ENCODE peak calls at places on chromosomes 13 and 19, in four cellular contexts. F is endodermal cell, X is tibial nerve, Q is RWPE1. U is an unnamed sample.

GRCh38 chr13:75180805-75181455 is 301.0 kb downstream of the TBC1D4 start:
- DNase-seq in F (no peak), X (no peak), Q (no peak), U (no peak)

GRCh38 chr19:51148571-51148970 is 6.5 kb downstream of the SIGLEC7 start:
- DNase-seq in F (no peak), X (no peak), Q (no peak), U (no peak)

GRCh38 chr13:87003265-87003664 is 667.9 kb upstream of the SLITRK5 start:
- DNase-seq in F (no peak), X (no peak), Q (no peak), U (no peak)

GRCh38 chr13:102721800-102722231 is 27.0 kb upstream of the METTL21C start:
- DNase-seq in F (no peak), X (no peak), Q (no peak), U (no peak)

GRCh38 chr13:80011448-80012212 is 329.3 kb downstream of the SPRY2 start:
- DNase-seq in F (no peak), X (no peak), Q (no peak), U (no peak)

GRCh38 chr13:45298206-45298505 is 42.8 kb downstream of the TPT1 start:
- DNase-seq in F (no peak), X (no peak), Q (no peak), U (no peak)

GRCh38 chr19:52735734-52736133 is 890 bp upstream of the ZNF611 start:
- DNase-seq in F (peak; percentile 95), X (peak; percentile 44), Q (no peak), U (peak; percentile 70)

GRCh38 chr13:94656766-94657165 is 55.1 kb downstream of the GPR180 start:
- DNase-seq in F (no peak), X (no peak), Q (peak; percentile 47), U (no peak)

GRCh38 chr13:102710261-102710679 is 15.4 kb upstream of the METTL21C start:
- DNase-seq in F (no peak), X (no peak), Q (no peak), U (no peak)

GRCh38 chr13:44801990-44802389 is 187.3 kb downstream of the NUFIP1 start:
- DNase-seq in F (no peak), X (no peak), Q (peak; percentile 84), U (no peak)

GRCh38 chr13:100340865-100341264 is 247.7 kb downstream of the GGACT start:
- DNase-seq in F (no peak), X (no peak), Q (no peak), U (no peak)

GRCh38 chr19:35757231-35757748 is 461 bp upstream of the HSPB6 start:
- DNase-seq in F (no peak), X (peak; percentile 84), Q (no peak), U (peak; percentile 94)

GRCh38 chr19:57829316-57829715 is 783 bp upstream of the ZNF587B start:
- DNase-seq in F (no peak), X (no peak), Q (no peak), U (no peak)

GRCh38 chr13:49652691-49653305 is 24.5 kb downstream of the ARL11 start:
- DNase-seq in F (peak; percentile 83), X (peak; percentile 44), Q (peak; percentile 55), U (no peak)

GRCh38 chr19:7681336-7682174 is 922 bp downstream of the TRAPPC5 start:
- DNase-seq in F (peak; percentile 93), X (peak; percentile 83), Q (peak; percentile 75), U (peak; percentile 86)

GRCh38 chr13:51950722-51951121 is 60.5 kb downstream of the ATP7B start:
- DNase-seq in F (no peak), X (no peak), Q (no peak), U (no peak)

GRCh38 chr13:114077938-114078335 is 54.5 kb downstream of the RASA3 start:
- DNase-seq in F (peak; percentile 64), X (no peak), Q (no peak), U (no peak)

GRCh38 chr13:111586291-111586690 is 265.8 kb downstream of the TEX29 start:
- DNase-seq in F (no peak), X (no peak), Q (no peak), U (no peak)

GRCh38 chr19:30029721-30030510 is 87.9 kb downstream of the URI1 start:
- DNase-seq in F (no peak), X (no peak), Q (peak; percentile 32), U (no peak)

GRCh38 chr13:45799451-45799850 is 52.1 kb downstream of the SIAH3 start:
- DNase-seq in F (peak; percentile 15), X (no peak), Q (no peak), U (no peak)

GRCh38 chr13:87986639-87987250 is 315.6 kb downstream of the SLITRK5 start:
- DNase-seq in F (no peak), X (no peak), Q (no peak), U (no peak)

GRCh38 chr19:33311326-33311682 is 9.0 kb upstream of the CEBPA start:
- DNase-seq in F (peak; percentile 55), X (no peak), Q (no peak), U (no peak)

GRCh38 chr19:56942749-56943148 is 102.2 kb upstream of the PEG3 start:
- DNase-seq in F (peak; percentile 45), X (no peak), Q (no peak), U (peak; percentile 73)

GRCh38 chr19:46728693-46729339 is 11.9 kb upstream of the PRKD2 start:
- DNase-seq in F (peak; percentile 93), X (peak; percentile 58), Q (peak; percentile 39), U (no peak)

GRCh38 chr19:54464624-54465266 is 1.2 kb upstream of the LENG9 start:
- DNase-seq in F (peak; percentile 97), X (peak; percentile 76), Q (peak; percentile 78), U (peak; percentile 96)

GRCh38 chr13:51542358-51542972 is 41.8 kb upstream of the WDFY2 start:
- DNase-seq in F (no peak), X (no peak), Q (no peak), U (no peak)

GRCh38 chr13:60258349-60258748 is 94.6 kb upstream of the DIAPH3 start:
- DNase-seq in F (peak; percentile 66), X (no peak), Q (no peak), U (no peak)

GRCh38 chr13:23558675-23559536 is 11.3 kb upstream of the TNFRSF19 start:
- DNase-seq in F (no peak), X (peak; percentile 50), Q (peak; percentile 79), U (no peak)

GRCh38 chr13:30892966-30893365 is 13.1 kb upstream of the MEDAG start:
- DNase-seq in F (peak; percentile 94), X (peak; percentile 59), Q (no peak), U (peak; percentile 79)

GRCh38 chr13:112245959-112246358 is 130.2 kb upstream of the SPACA7 start:
- DNase-seq in F (no peak), X (no peak), Q (no peak), U (no peak)

GRCh38 chr19:16875584-16876555 is 12.9 kb upstream of the F2RL3 start:
- DNase-seq in F (no peak), X (no peak), Q (no peak), U (no peak)

GRCh38 chr19:11465605-11466004 is 15.2 kb downstream of the ELAVL3 start:
- DNase-seq in F (no peak), X (no peak), Q (no peak), U (no peak)

GRCh38 chr13:96284971-96285370 is 195.1 kb downstream of the HS6ST3 start:
- DNase-seq in F (no peak), X (no peak), Q (no peak), U (no peak)

GRCh38 chr13:82330499-82330898 is 1551.8 kb downstream of the SLITRK1 start:
- DNase-seq in F (no peak), X (no peak), Q (no peak), U (no peak)

GRCh38 chr13:51643114-51643881 is 59.0 kb downstream of the WDFY2 start:
- DNase-seq in F (peak; percentile 11), X (no peak), Q (peak; percentile 82), U (no peak)

GRCh38 chr13:98033277-98034247 is 80.1 kb downstream of the IPO5 start:
- DNase-seq in F (peak; percentile 74), X (peak; percentile 20), Q (peak; percentile 18), U (no peak)
- TF ChIP-seq CTCF in F (peak; percentile 73), X (no peak), Q (no peak), U (peak; percentile 17)

GRCh38 chr19:13906525-13906904 is 514 bp downstream of the CC2D1A start:
- DNase-seq in F (peak; percentile 61), X (no peak), Q (peak; percentile 61), U (no peak)
- H3K27ac ChIP-seq in F (no peak overlapping the region), X (no peak overlapping the region), Q (peak overlapping the region; percentile 74), U (peak overlapping the region; percentile 79)

GRCh38 chr13:97333983-97334382 is 100.0 kb upstream of the RAP2A start:
- DNase-seq in F (no peak), X (no peak), Q (no peak), U (no peak)
- TF ChIP-seq CTCF in F (no peak), X (no peak), Q (no peak), U (no peak)

DNA sequence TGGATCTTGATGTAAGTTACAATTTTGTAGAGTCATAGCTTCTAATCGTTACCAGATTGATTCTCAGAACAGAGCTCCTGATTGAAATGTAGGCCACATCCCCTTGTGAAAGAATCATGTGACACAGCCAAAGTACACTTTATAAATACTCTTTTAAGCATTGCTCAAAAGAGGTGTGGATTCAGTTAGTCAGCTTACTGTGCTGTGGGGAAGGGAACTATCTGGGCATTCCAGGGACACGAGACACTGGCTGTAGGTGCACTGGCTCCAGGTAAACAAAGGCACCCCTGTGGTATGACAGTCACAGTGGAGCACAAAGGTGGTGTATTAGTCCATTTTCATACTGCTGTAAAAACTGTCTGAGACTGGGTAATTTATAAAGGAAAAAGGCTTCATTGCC is 222.8 kb downstream of the LIG4 start:
- DNase-seq in F (no peak), X (no peak), Q (no peak), U (no peak)
- H3K27ac ChIP-seq in F (no peak overlapping the region), X (no peak overlapping the region), Q (no peak overlapping the region), U (no peak overlapping the region)

GRCh38 chr13:20001351-20001750 is 42.8 kb downstream of the ZMYM2 start:
- DNase-seq in F (no peak), X (no peak), Q (no peak), U (no peak)

GRCh38 chr13:20002766-20003165 is 44.2 kb downstream of the ZMYM2 start:
- DNase-seq in F (no peak), X (no peak), Q (no peak), U (no peak)

GRCh38 chr13:20006206-20006605 is 47.7 kb downstream of the ZMYM2 start:
- DNase-seq in F (no peak), X (no peak), Q (no peak), U (no peak)
- TF ChIP-seq CTCF in F (no peak), X (no peak), Q (no peak), U (no peak)

DNA sequence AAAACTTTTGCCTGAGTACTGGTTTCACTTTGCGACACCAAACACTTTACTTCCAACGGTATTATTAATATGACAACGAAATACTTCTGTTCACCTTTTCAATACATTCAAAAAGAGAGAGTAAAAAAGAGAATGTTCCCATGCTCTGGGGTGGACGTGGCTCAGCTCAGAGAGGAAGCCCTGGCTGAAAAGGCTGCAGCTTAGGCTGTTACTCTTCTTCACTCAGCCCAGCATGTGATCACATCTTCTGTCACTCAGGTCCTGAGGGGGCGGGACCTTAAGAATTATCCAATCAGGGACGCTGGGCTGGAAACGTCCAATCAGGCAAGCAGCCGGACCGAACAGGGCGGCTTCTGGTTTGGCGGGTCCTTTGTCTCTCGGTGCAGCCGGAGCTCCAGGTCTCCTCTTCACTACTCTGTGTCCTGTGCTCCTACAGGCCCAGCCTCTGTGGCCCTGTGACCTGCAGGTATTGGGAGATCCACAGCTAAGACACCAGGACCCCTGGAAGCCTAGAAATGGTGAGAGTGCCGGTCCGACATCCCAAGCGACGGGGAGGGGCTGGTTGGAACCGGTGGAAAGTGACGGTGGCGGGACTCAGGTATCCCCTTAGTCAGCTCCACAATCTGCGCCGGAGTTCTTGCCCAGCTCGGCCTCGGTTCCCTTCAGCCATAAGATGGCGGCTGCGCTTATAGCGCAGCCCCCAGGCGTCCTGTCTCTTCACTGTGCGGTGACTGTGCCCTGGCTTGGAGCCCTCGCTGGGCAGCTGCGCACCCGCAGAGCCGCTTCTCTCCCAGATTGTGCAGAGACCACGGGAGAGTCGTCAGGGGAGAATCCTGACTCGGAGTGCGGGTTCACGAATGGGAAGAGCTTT is at the start of gene ZNF93:
- DNase-seq in F (peak; percentile 99), X (peak; percentile 98), Q (peak; percentile 83), U (peak; percentile 97)
- H3K27ac ChIP-seq in F (peak within 1 kb of the TSS; percentile 98), X (peak within 1 kb of the TSS; percentile 72), Q (peak within 1 kb of the TSS; percentile 78), U (peak within 1 kb of the TSS; percentile 87)